ENCODE peak calls at places on chromosomes 2 and 18, in eight cellular contexts. Q, K, R, E, F, M, Z and N are unnamed samples.

GRCh38 chr2:127012215-127012614 is 94.7 kb downstream of the BIN1 start:
- DNase-seq in Q (no peak), K (no peak), R (no peak), E (no peak), F (no peak), M (no peak), Z (no peak), N (no peak)

GRCh38 chr2:158745067-158745865 is 49.9 kb upstream of the DAPL1 start:
- DNase-seq in Q (no peak), K (peak), R (peak), E (peak), F (peak), M (peak), Z (peak), N (peak)

GRCh38 chr2:54212456-54212855 is 43.6 kb downstream of the TSPYL6 start:
- DNase-seq in Q (no peak), K (no peak), R (no peak), E (no peak), F (no peak), M (peak), Z (no peak), N (no peak)

GRCh38 chr2:7089898-7090510 is 172.8 kb downstream of the RNF144A start:
- DNase-seq in Q (no peak), K (no peak), R (no peak), E (no peak), F (no peak), M (no peak), Z (no peak), N (no peak)

GRCh38 chr18:52152036-52152435 is 188.0 kb upstream of the DCC start:
- DNase-seq in Q (no peak), K (no peak), R (no peak), E (no peak), F (no peak), M (no peak), Z (no peak), N (no peak)

GRCh38 chr2:10235909-10236550 is 66.7 kb upstream of the HPCAL1 start:
- DNase-seq in Q (no peak), K (no peak), R (no peak), E (no peak), F (no peak), M (no peak), Z (no peak), N (no peak)

GRCh38 chr18:63454497-63454896 is 22.3 kb upstream of the SERPINB5 start:
- DNase-seq in Q (no peak), K (no peak), R (peak), E (no peak), F (no peak), M (no peak), Z (no peak), N (peak)

GRCh38 chr2:107448160-107448559 is 378.5 kb upstream of the RGPD4 start:
- DNase-seq in Q (no peak), K (no peak), R (no peak), E (no peak), F (no peak), M (no peak), Z (no peak), N (no peak)

GRCh38 chr2:239831272-239831731 is 193.8 kb downstream of the NDUFA10 start:
- DNase-seq in Q (no peak), K (peak), R (peak), E (no peak), F (no peak), M (no peak), Z (no peak), N (no peak)

GRCh38 chr2:161983896-161984295 is 90.1 kb downstream of the DPP4 start:
- DNase-seq in Q (no peak), K (no peak), R (no peak), E (no peak), F (no peak), M (no peak), Z (no peak), N (no peak)

GRCh38 chr2:204505946-204506345 is 39.3 kb upstream of the PARD3B start:
- DNase-seq in Q (no peak), K (no peak), R (no peak), E (no peak), F (no peak), M (no peak), Z (no peak), N (no peak)

GRCh38 chr2:26344581-26345283 is 1.2 kb upstream of the SELENOI start:
- DNase-seq in Q (no peak), K (peak), R (peak), E (no peak), F (peak), M (peak), Z (peak), N (peak)

GRCh38 chr2:23745726-23746105 is 181.2 kb downstream of the ATAD2B start:
- DNase-seq in Q (no peak), K (no peak), R (no peak), E (no peak), F (no peak), M (no peak), Z (no peak), N (no peak)

GRCh38 chr2:224259831-224260230 is 142.1 kb downstream of the FAM124B start:
- DNase-seq in Q (no peak), K (no peak), R (no peak), E (no peak), F (no peak), M (no peak), Z (no peak), N (no peak)

GRCh38 chr2:239660390-239661228 is 259.8 kb upstream of the HDAC4 start:
- DNase-seq in Q (no peak), K (no peak), R (no peak), E (no peak), F (no peak), M (peak), Z (no peak), N (no peak)

GRCh38 chr2:25250331-25251031 is 82.1 kb upstream of the POMC start:
- DNase-seq in Q (no peak), K (peak), R (no peak), E (no peak), F (no peak), M (no peak), Z (peak), N (no peak)

GRCh38 chr18:28045176-28045810 is 131.6 kb downstream of the CDH2 start:
- DNase-seq in Q (no peak), K (no peak), R (no peak), E (no peak), F (no peak), M (no peak), Z (peak), N (no peak)

GRCh38 chr2:41966431-41966893 is 81.4 kb upstream of the PKDCC start:
- DNase-seq in Q (no peak), K (no peak), R (peak), E (no peak), F (no peak), M (no peak), Z (peak), N (peak)